ENCODE peak calls at places on chromosomes 5 and 9, in five cellular contexts. One of them, this sample, is unnamed.

GRCh38 chr5:176501333-176501732 is 35.9 kb downstream of the RNF44 start:
- DNase-seq in endothelial cell of umbilical vein: no peak
- DNase-seq in esophagus squamous epithelium: no peak
- DNase-seq in cardiac fibroblast: peak
- DNase-seq in progenitor cell of endocrine pancreas: no peak
- DNase-seq in this sample: peak

GRCh38 chr9:119533509-119533908 is 164.3 kb upstream of the BRINP1 start:
- DNase-seq in endothelial cell of umbilical vein: no peak
- DNase-seq in esophagus squamous epithelium: no peak
- DNase-seq in cardiac fibroblast: no peak
- DNase-seq in progenitor cell of endocrine pancreas: no peak
- DNase-seq in this sample: no peak

GRCh38 chr9:37290881-37291485 is 131.5 kb upstream of the GRHPR start:
- DNase-seq in endothelial cell of umbilical vein: peak
- DNase-seq in esophagus squamous epithelium: no peak
- DNase-seq in cardiac fibroblast: peak
- DNase-seq in progenitor cell of endocrine pancreas: no peak
- DNase-seq in this sample: peak

GRCh38 chr9:114936566-114936965 is 6.2 kb upstream of the TNFSF8 start:
- DNase-seq in endothelial cell of umbilical vein: no peak
- DNase-seq in esophagus squamous epithelium: no peak
- DNase-seq in cardiac fibroblast: no peak
- DNase-seq in progenitor cell of endocrine pancreas: no peak
- DNase-seq in this sample: no peak

GRCh38 chr5:158855510-158855909 is 244.2 kb downstream of the EBF1 start:
- DNase-seq in endothelial cell of umbilical vein: no peak
- DNase-seq in esophagus squamous epithelium: no peak
- DNase-seq in cardiac fibroblast: no peak
- DNase-seq in progenitor cell of endocrine pancreas: no peak
- DNase-seq in this sample: no peak

GRCh38 chr5:17020586-17021362 is 84.7 kb upstream of the MYO10 start:
- DNase-seq in endothelial cell of umbilical vein: peak
- DNase-seq in esophagus squamous epithelium: no peak
- DNase-seq in cardiac fibroblast: peak
- DNase-seq in progenitor cell of endocrine pancreas: no peak
- DNase-seq in this sample: no peak

GRCh38 chr5:147369742-147370374 is 135.0 kb downstream of the STK32A start:
- DNase-seq in endothelial cell of umbilical vein: peak
- DNase-seq in esophagus squamous epithelium: no peak
- DNase-seq in cardiac fibroblast: peak
- DNase-seq in progenitor cell of endocrine pancreas: no peak
- DNase-seq in this sample: peak

GRCh38 chr9:94860678-94861588 is 134.4 kb downstream of the AOPEP start:
- DNase-seq in endothelial cell of umbilical vein: no peak
- DNase-seq in esophagus squamous epithelium: no peak
- DNase-seq in cardiac fibroblast: peak
- DNase-seq in progenitor cell of endocrine pancreas: no peak
- DNase-seq in this sample: no peak

GRCh38 chr5:112885001-112885400 is 23.9 kb downstream of the SRP19 start:
- DNase-seq in endothelial cell of umbilical vein: no peak
- DNase-seq in esophagus squamous epithelium: no peak
- DNase-seq in cardiac fibroblast: no peak
- DNase-seq in progenitor cell of endocrine pancreas: no peak
- DNase-seq in this sample: peak

GRCh38 chr5:43213951-43214350 is 21.9 kb downstream of the NIM1K start:
- DNase-seq in endothelial cell of umbilical vein: no peak
- DNase-seq in esophagus squamous epithelium: no peak
- DNase-seq in cardiac fibroblast: no peak
- DNase-seq in progenitor cell of endocrine pancreas: no peak
- DNase-seq in this sample: no peak

GRCh38 chr9:122822056-122822455 is 6.3 kb downstream of the PDCL start:
- DNase-seq in endothelial cell of umbilical vein: no peak
- DNase-seq in esophagus squamous epithelium: no peak
- DNase-seq in cardiac fibroblast: no peak
- DNase-seq in progenitor cell of endocrine pancreas: no peak
- DNase-seq in this sample: no peak

GRCh38 chr5:140925806-140926205 is 293 bp upstream of the PCDHAC1 start:
- DNase-seq in endothelial cell of umbilical vein: no peak
- DNase-seq in esophagus squamous epithelium: no peak
- DNase-seq in cardiac fibroblast: no peak
- DNase-seq in progenitor cell of endocrine pancreas: no peak
- DNase-seq in this sample: no peak

GRCh38 chr5:140926903-140927573 is 939 bp downstream of the PCDHAC1 start:
- DNase-seq in endothelial cell of umbilical vein: no peak
- DNase-seq in esophagus squamous epithelium: no peak
- DNase-seq in cardiac fibroblast: peak
- DNase-seq in progenitor cell of endocrine pancreas: no peak
- DNase-seq in this sample: peak

DNA sequence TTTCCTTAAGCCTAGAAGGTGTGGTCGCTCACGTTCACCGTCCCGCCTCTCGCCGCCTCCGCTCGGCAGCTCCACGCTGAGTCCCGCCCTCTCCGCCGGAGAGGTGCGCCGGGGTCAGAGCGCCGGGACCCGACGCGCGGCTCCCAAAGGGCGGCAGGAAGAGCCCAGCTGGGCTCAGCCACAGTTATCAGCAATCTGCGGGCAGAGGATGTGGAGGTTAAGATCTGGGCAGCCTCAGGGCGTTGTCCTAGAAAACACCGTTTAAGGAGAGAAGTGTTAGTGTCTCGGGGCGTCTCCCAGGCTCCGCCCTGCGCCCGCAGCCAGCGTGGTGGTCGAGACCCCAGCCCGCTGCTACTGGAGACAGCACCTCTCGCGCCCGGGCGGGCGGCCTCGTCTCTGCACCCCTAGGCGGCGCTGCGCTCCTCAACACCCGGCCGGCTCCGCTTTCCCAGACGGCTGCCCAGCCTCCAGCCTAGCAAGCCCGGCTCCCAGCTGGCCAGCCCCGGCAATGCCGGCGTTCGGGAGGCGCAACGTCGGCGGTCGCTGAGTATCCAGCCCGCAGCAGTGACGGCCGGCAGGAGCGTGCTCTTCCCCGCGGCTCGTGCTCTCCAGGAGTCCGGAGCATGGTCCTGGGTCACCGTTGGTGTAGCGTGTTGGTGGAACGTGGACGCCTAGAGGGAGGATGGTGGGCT is at the start of gene PCDHAC1:
- DNase-seq in endothelial cell of umbilical vein: peak
- DNase-seq in esophagus squamous epithelium: no peak
- DNase-seq in cardiac fibroblast: peak
- DNase-seq in progenitor cell of endocrine pancreas: peak
- DNase-seq in this sample: peak
- TF ChIP-seq CTCF in endothelial cell of umbilical vein: peak
- TF ChIP-seq CTCF in esophagus squamous epithelium: peak
- TF ChIP-seq CTCF in cardiac fibroblast: peak
- TF ChIP-seq CTCF in progenitor cell of endocrine pancreas: peak
- TF ChIP-seq CTCF in this sample: peak

DNA sequence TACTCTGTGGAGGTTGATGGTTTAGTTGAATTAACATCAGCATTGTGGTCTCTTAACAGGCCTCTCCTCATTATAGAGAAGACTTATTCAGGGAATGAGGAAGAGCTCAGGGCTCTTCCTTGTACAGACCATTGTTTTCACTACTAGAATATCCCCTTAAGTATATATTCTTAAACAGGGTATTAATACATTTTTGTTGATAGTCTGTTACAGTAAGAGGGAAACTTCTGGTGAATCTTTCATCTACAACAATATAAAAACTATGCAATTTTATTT is 330.7 kb downstream of the ADGRV1 start:
- DNase-seq in endothelial cell of umbilical vein: no peak
- DNase-seq in esophagus squamous epithelium: no peak
- DNase-seq in cardiac fibroblast: no peak
- DNase-seq in progenitor cell of endocrine pancreas: no peak
- DNase-seq in this sample: no peak
- TF ChIP-seq CTCF in endothelial cell of umbilical vein: no peak
- TF ChIP-seq CTCF in esophagus squamous epithelium: no peak
- TF ChIP-seq CTCF in cardiac fibroblast: no peak
- TF ChIP-seq CTCF in progenitor cell of endocrine pancreas: no peak
- TF ChIP-seq CTCF in this sample: no peak

GRCh38 chr5:171162165-171162564 is 146.9 kb upstream of the TLX3 start:
- DNase-seq in endothelial cell of umbilical vein: no peak
- DNase-seq in esophagus squamous epithelium: no peak
- DNase-seq in cardiac fibroblast: no peak
- DNase-seq in progenitor cell of endocrine pancreas: no peak
- DNase-seq in this sample: no peak

GRCh38 chr5:171157775-171158174 is 151.3 kb upstream of the TLX3 start:
- DNase-seq in endothelial cell of umbilical vein: no peak
- DNase-seq in esophagus squamous epithelium: no peak
- DNase-seq in cardiac fibroblast: no peak
- DNase-seq in progenitor cell of endocrine pancreas: no peak
- DNase-seq in this sample: no peak

GRCh38 chr5:171166766-171167165 is 142.3 kb upstream of the TLX3 start:
- DNase-seq in endothelial cell of umbilical vein: no peak
- DNase-seq in esophagus squamous epithelium: no peak
- DNase-seq in cardiac fibroblast: no peak
- DNase-seq in progenitor cell of endocrine pancreas: no peak
- DNase-seq in this sample: no peak

GRCh38 chr5:171158581-171158980 is 150.5 kb upstream of the TLX3 start:
- DNase-seq in endothelial cell of umbilical vein: no peak
- DNase-seq in esophagus squamous epithelium: no peak
- DNase-seq in cardiac fibroblast: no peak
- DNase-seq in progenitor cell of endocrine pancreas: no peak
- DNase-seq in this sample: peak

DNA sequence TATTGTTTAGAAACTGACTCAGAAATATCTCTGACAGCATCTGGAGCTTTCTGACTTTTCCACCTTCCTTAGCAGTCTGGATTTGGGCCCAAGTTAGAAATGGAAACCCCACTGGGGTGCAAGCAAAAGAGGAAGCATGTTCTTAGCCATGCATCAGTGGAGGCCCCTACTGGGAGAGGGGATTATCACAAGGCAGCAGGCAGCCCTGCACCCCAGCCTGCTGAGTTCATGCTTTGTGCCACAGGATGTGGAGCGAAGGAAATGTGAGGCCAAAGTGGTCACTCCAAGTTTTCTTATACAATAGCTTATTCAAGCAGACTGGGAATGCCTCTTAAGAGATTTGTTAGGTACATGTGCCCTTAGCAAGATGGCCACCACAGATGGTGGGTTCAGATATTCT is 146.4 kb upstream of the TLX3 start:
- DNase-seq in endothelial cell of umbilical vein: peak
- DNase-seq in esophagus squamous epithelium: no peak
- DNase-seq in cardiac fibroblast: peak
- DNase-seq in progenitor cell of endocrine pancreas: no peak
- DNase-seq in this sample: peak
- TF ChIP-seq CTCF in endothelial cell of umbilical vein: peak
- TF ChIP-seq CTCF in esophagus squamous epithelium: no peak
- TF ChIP-seq CTCF in cardiac fibroblast: peak
- TF ChIP-seq CTCF in progenitor cell of endocrine pancreas: peak
- TF ChIP-seq CTCF in this sample: peak

DNA sequence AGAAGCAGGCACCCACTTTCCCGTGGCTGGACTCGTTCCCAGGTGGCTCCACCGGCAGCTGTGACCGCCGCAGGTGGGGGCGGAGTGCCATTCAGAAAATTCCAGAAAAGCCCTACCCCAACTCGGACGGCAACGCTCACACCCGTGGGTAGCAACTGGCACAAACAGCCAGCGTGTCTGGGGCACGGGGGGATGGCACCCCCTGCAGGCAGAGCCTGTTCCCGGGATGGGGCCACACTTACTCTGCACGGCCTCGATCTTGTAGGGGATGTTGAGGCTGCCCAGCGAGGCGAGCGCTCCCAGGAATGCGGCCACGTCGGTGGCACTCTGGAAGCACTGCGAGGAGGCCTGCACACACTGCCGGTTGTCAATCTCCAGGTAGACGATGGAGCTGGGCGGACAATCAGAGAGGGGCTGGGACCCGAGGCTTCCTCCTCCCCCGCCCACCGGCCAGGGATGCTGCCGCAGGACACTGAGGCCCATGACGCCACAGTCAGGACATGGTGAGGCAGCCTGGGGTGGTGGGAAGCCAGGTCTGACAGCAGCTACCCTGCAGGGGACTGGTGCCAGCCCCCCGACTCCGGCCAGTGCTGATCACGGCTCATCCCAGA is 20.2 kb upstream of the SEC16A start:
- DNase-seq in endothelial cell of umbilical vein: no peak
- DNase-seq in esophagus squamous epithelium: no peak
- DNase-seq in cardiac fibroblast: no peak
- DNase-seq in progenitor cell of endocrine pancreas: no peak
- DNase-seq in this sample: no peak
- TF ChIP-seq CTCF in endothelial cell of umbilical vein: peak
- TF ChIP-seq CTCF in esophagus squamous epithelium: no peak
- TF ChIP-seq CTCF in cardiac fibroblast: no peak
- TF ChIP-seq CTCF in progenitor cell of endocrine pancreas: no peak
- TF ChIP-seq CTCF in this sample: no peak

GRCh38 chr5:160119142-160119904 is at the start of gene PWWP2A:
- DNase-seq in endothelial cell of umbilical vein: peak
- DNase-seq in esophagus squamous epithelium: peak
- DNase-seq in cardiac fibroblast: peak
- DNase-seq in progenitor cell of endocrine pancreas: peak
- DNase-seq in this sample: peak
- TF ChIP-seq CTCF in endothelial cell of umbilical vein: peak
- TF ChIP-seq CTCF in esophagus squamous epithelium: no peak
- TF ChIP-seq CTCF in cardiac fibroblast: no peak
- TF ChIP-seq CTCF in progenitor cell of endocrine pancreas: peak
- TF ChIP-seq CTCF in this sample: no peak

GRCh38 chr9:92709240-92709639 is 39.3 kb upstream of the IPPK start:
- DNase-seq in endothelial cell of umbilical vein: no peak
- DNase-seq in esophagus squamous epithelium: no peak
- DNase-seq in cardiac fibroblast: no peak
- DNase-seq in progenitor cell of endocrine pancreas: no peak
- DNase-seq in this sample: peak

GRCh38 chr9:92709954-92710353 is 40.0 kb upstream of the IPPK start:
- DNase-seq in endothelial cell of umbilical vein: no peak
- DNase-seq in esophagus squamous epithelium: no peak
- DNase-seq in cardiac fibroblast: no peak
- DNase-seq in progenitor cell of endocrine pancreas: no peak
- DNase-seq in this sample: no peak

GRCh38 chr9:92704528-92704927 is 34.6 kb upstream of the IPPK start:
- DNase-seq in endothelial cell of umbilical vein: no peak
- DNase-seq in esophagus squamous epithelium: no peak
- DNase-seq in cardiac fibroblast: no peak
- DNase-seq in progenitor cell of endocrine pancreas: no peak
- DNase-seq in this sample: no peak

GRCh38 chr9:92707530-92707929 is 37.6 kb upstream of the IPPK start:
- DNase-seq in endothelial cell of umbilical vein: peak
- DNase-seq in esophagus squamous epithelium: no peak
- DNase-seq in cardiac fibroblast: no peak
- DNase-seq in progenitor cell of endocrine pancreas: no peak
- DNase-seq in this sample: peak

DNA sequence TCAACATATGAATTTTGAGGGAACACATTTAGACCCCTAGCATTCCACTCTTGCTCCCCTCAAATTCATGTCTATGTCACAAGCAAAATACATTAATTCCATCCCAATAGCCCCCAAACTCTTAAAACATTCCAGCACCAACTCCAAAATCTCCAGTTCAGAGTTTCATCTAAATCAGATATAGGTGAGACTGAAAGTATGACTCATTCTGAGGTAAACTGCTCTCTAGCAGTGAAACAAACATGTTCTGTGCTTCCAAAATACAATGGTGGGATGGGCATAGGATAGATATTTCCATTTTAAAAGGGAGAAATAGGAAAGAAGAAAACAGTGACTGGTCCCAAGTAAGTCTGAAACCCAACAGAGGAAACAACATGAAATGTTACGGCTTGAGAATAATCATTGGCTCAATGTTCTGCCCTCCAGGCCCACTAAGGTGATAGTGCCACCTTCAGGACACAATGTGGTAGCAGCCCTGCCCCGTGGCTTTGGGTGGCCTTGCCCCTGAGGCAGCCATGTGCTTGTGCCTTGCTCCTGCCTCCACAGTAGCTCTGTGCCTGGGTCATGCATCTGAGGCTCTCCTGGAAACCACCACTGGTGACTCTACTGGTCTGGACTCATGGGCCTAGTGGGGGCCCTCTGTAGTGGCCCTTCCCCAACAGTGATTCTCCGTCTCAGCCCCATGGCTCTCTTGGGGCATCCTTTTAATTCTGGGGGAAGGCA is 36.4 kb upstream of the IPPK start:
- DNase-seq in endothelial cell of umbilical vein: peak
- DNase-seq in esophagus squamous epithelium: no peak
- DNase-seq in cardiac fibroblast: peak
- DNase-seq in progenitor cell of endocrine pancreas: no peak
- DNase-seq in this sample: peak
- TF ChIP-seq CTCF in endothelial cell of umbilical vein: peak
- TF ChIP-seq CTCF in esophagus squamous epithelium: peak
- TF ChIP-seq CTCF in cardiac fibroblast: peak
- TF ChIP-seq CTCF in progenitor cell of endocrine pancreas: peak
- TF ChIP-seq CTCF in this sample: peak